ENCODE peak calls at places on chromosomes 2 and 18, in four cellular contexts. G is AG09309, M is left ventricle myocardium inferior, X is dorsolateral prefrontal cortex. E is an unnamed sample.

GRCh38 chr18:63161728-63162195 is 157.8 kb downstream of the BCL2 start:
- DNase-seq in G (peak), M (peak), X (peak), E (peak)

GRCh38 chr2:160557903-160558302 is 64.3 kb upstream of the RBMS1 start:
- DNase-seq in G (no peak), M (no peak), X (no peak), E (no peak)

GRCh38 chr2:210072922-210073509 is 70.6 kb downstream of the RPE start:
- DNase-seq in G (peak), M (no peak), X (no peak), E (peak)

GRCh38 chr2:1028846-1029245 is 78.2 kb downstream of the SNTG2 start:
- DNase-seq in G (no peak), M (no peak), X (no peak), E (no peak)

GRCh38 chr2:196276421-196276820 is 105.0 kb upstream of the STK17B start:
- DNase-seq in G (no peak), M (no peak), X (no peak), E (no peak)

GRCh38 chr2:43943323-43943722 is 52.5 kb downstream of the LRPPRC start:
- DNase-seq in G (no peak), M (no peak), X (no peak), E (no peak)

GRCh38 chr2:106192752-106193490 is 1.2 kb downstream of the UXS1 start:
- DNase-seq in G (peak), M (no peak), X (no peak), E (peak)

GRCh38 chr2:26299488-26300092 is 46.4 kb upstream of the SELENOI start:
- DNase-seq in G (no peak), M (no peak), X (no peak), E (peak)

GRCh38 chr2:146634256-146635068 is 1210.4 kb upstream of the ACVR2A start:
- DNase-seq in G (no peak), M (no peak), X (no peak), E (no peak)

GRCh38 chr18:70295633-70296188 is 6.9 kb downstream of the SOCS6 start:
- DNase-seq in G (no peak), M (no peak), X (no peak), E (no peak)

GRCh38 chr2:151269798-151270568 is 8.3 kb upstream of the RBM43 start:
- DNase-seq in G (no peak), M (no peak), X (no peak), E (no peak)

GRCh38 chr2:233689031-233689430 is 3.7 kb upstream of the UGT1A6 start:
- DNase-seq in G (no peak), M (no peak), X (no peak), E (no peak)

GRCh38 chr2:112168422-112169124 is 30.4 kb downstream of the FBLN7 start:
- DNase-seq in G (no peak), M (no peak), X (no peak), E (no peak)

GRCh38 chr2:72150157-72150960 is 2.7 kb upstream of the CYP26B1 start:
- DNase-seq in G (peak), M (peak), X (peak), E (peak)

GRCh38 chr2:98883780-98884211 is 52.2 kb downstream of the CRACDL start:
- DNase-seq in G (no peak), M (no peak), X (no peak), E (no peak)

GRCh38 chr2:184402381-184402780 is 195.9 kb upstream of the ZNF804A start:
- DNase-seq in G (no peak), M (no peak), X (no peak), E (no peak)

GRCh38 chr2:169221745-169222369 is 140.5 kb downstream of the LRP2 start:
- DNase-seq in G (no peak), M (no peak), X (no peak), E (no peak)

GRCh38 chr2:217995741-217996141 is 7.1 kb downstream of the TNS1 start:
- DNase-seq in G (no peak), M (peak), X (no peak), E (no peak)

GRCh38 chr2:106542730-106543359 is 55.7 kb downstream of the CD8B2 start:
- DNase-seq in G (no peak), M (peak), X (no peak), E (peak)

GRCh38 chr2:158539176-158539895 is 82.6 kb downstream of the PKP4 start:
- DNase-seq in G (peak), M (no peak), X (no peak), E (no peak)

GRCh38 chr2:84290537-84290936 is 168.5 kb downstream of the SUCLG1 start:
- DNase-seq in G (no peak), M (no peak), X (no peak), E (no peak)

GRCh38 chr2:9473985-9474360 is 378 bp upstream of the IAH1 start:
- DNase-seq in G (no peak), M (peak), X (peak), E (peak)

GRCh38 chr2:189304360-189304759 is 124.8 kb upstream of the COL5A2 start:
- DNase-seq in G (no peak), M (no peak), X (no peak), E (no peak)

GRCh38 chr2:29562896-29563295 is 358.5 kb downstream of the ALK start:
- DNase-seq in G (no peak), M (no peak), X (no peak), E (no peak)

GRCh38 chr2:25374411-25374810 is 32.7 kb upstream of the DNMT3A start:
- DNase-seq in G (no peak), M (no peak), X (no peak), E (no peak)

GRCh38 chr18:58525517-58525916 is 103.4 kb downstream of the ALPK2 start:
- DNase-seq in G (peak), M (no peak), X (no peak), E (peak)

DNA sequence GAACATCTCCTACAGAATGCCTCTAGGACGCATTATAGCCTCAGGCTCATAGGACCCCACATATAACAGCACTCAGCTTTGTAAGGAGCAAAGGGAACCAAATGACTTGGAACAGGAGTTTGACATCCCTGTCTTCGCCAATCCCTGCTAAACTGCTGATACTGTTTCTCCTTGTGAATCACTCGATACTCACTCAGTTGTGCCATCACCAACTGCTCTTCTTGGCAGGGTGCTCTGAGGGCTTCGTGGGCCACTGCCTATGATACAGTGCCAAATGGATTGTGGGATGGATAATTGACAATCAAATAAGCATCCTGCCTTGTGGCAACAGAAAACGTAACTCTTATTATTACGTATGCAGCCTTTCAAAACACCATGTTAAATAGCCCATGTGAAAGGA is 396.3 kb downstream of the RIT2 start:
- DNase-seq in G (no peak), M (no peak), X (no peak), E (no peak)
- H3K4me3 ChIP-seq in G (no peak), M (no peak), X (no peak), E (no peak)

GRCh38 chr2:74269667-74270066 is 71.3 kb downstream of the MTHFD2 start:
- DNase-seq in G (no peak), M (no peak), X (no peak), E (no peak)

GRCh38 chr2:74262681-74263080 is 64.3 kb downstream of the MTHFD2 start:
- DNase-seq in G (no peak), M (no peak), X (no peak), E (no peak)

GRCh38 chr2:74264281-74264680 is 65.9 kb downstream of the MTHFD2 start:
- DNase-seq in G (no peak), M (no peak), X (no peak), E (no peak)

GRCh38 chr2:74261204-74261864 is 62.9 kb downstream of the MTHFD2 start:
- DNase-seq in G (no peak), M (peak), X (no peak), E (no peak)

DNA sequence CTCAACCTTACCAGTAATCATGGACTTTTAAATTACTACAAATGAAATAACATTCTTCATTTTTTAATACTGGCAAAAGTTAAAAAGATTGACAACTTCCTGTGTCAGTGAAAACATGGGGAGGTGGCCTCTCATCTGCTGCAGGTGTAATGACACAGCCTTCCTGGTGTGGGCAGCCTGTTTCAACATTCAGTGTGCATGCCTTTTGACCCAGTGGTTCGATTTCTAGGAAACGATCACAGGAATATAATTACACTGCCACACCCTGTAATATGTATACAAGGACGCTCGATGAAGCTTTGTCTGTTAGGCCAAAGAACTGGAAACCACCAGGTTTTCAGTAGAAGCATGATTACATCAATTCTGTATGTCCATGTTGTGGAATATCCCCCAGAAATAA is 68.7 kb downstream of the MTHFD2 start:
- DNase-seq in G (no peak), M (no peak), X (no peak), E (peak)
- TF ChIP-seq CTCF in G (no peak), M (peak), X (no peak), E (peak)

DNA sequence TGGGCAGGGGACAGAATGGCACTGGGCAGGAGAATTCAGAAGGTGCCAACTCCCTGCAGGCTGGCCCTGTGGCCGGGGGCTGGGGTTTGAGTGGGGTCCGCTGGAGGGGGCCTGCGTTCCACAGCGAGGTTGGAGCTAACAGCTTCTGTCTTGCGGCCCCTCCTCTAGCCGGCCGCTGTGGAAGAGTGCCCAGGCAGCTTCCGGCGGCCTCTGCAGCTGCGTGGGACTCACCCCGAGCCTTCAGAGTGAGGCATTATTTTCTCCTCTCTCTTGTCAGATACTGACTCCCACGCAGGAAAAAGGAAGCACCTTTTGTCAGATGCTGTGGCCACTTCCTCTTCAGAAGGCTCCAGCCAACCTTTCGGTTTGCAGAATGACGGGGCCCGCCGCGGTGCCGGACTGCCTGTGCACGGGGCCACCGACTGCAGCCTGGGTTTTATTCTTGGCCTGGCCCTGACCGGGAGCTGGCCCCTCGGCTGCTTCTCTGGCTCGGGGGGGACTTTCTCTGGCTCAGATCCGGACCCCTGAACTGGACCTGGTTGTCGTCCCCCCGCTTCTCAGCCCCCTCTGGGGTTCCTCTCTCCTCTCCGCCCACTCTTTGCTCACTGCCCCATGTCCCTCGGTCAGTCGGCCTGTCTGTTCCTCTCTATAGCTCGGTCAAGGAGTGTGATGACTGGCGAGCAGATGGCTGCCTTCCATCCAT is 40.1 kb downstream of the ARHGAP25 start:
- DNase-seq in G (no peak), M (peak), X (peak), E (peak)
- H3K4me3 ChIP-seq in G (no peak), M (peak), X (peak), E (peak)

GRCh38 chr2:231613655-231614558 is 21.2 kb downstream of the TEX44 start:
- DNase-seq in G (no peak), M (peak), X (peak), E (peak)
- TF ChIP-seq CTCF in G (no peak), M (peak), X (peak), E (peak)

DNA sequence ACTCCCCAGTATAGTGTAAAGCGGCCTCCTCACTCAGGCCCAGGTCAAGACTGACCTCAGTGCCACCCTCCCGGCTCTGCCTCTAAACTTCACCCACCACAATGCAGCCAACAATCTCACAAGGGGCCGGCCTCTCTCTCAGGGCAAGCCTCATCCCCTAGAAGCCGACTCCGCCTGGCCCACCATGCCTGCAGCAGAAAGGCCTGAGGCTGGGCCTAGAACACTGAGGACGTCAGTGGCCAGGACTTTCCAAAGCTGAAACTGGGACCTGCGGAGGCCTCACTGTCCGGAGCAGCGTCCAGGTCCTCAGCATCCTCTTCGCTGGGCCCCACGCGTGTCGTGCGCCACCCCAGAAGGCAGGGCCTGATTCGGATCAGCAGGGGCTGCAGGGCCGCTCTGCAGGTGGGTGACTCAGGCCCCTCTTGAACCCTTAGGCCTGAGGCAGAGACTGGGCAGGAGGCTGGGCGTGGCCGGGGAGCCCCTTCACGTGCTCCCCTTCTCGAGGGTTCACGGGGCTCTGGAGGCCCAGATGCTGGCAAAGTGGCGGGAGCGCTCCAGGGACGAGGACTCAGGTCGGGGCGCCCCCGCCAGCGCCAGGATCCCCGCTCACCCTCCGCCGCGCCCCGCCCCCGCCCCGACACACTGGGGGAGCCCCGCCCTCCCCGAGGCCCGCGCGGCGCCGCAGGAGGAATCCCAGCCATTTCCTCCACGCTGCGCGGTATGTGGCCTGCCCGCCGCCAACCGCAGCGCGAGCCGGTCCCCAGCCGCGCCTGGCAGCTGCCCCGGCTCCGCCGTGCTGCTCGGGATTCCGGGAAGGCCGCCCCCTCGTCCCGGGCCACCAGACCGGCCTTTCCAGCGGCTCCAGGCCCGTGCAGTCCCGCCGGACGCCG is 53.1 kb downstream of the PKDCC start:
- DNase-seq in G (no peak), M (peak), X (no peak), E (peak)
- H3K4me3 ChIP-seq in G (no peak), M (peak), X (peak), E (peak)

GRCh38 chr18:24055878-24056277 is 41.3 kb downstream of the TTC39C start:
- DNase-seq in G (no peak), M (no peak), X (no peak), E (peak)
- TF ChIP-seq CTCF in G (no peak), M (no peak), X (no peak), E (no peak)

E was measured in GM12865.